ENCODE peak calls at places on chromosomes 16 and 17, in ten cellular contexts. T is ascending aorta; P is tibial nerve; C is CD4-positive, alpha-beta T cell; D is AML-193; B is IMR-90; M is CD8-positive, alpha-beta T cell; O is non-pigmented ciliary epithelial cell; Q is OCI-M1; N is HT-29. X is an unnamed sample.

GRCh38 chr17:6574689-6575595 is 18.6 kb upstream of the PITPNM3 start:
- DNase-seq in T (no peak), P (no peak), C (no peak), D (peak; percentile 13), B (peak; percentile 73), M (peak; percentile 55), O (peak; percentile 63), Q (peak; percentile 23), N (no peak), X (no peak)

GRCh38 chr17:41642252-41643156 is 18.1 kb upstream of the KRT17 start:
- DNase-seq in T (no peak), P (no peak), C (no peak), D (no peak), B (no peak), M (no peak), O (no peak), Q (no peak), N (no peak), X (no peak)

GRCh38 chr17:30520882-30521281 is 43.7 kb downstream of the GOSR1 start:
- DNase-seq in T (no peak), P (no peak), C (no peak), D (no peak), B (no peak), M (no peak), O (no peak), Q (no peak), N (no peak), X (no peak)

GRCh38 chr16:85658504-85659326 is 30.0 kb downstream of the GINS2 start:
- DNase-seq in T (no peak), P (no peak), C (no peak), D (no peak), B (no peak), M (no peak), O (no peak), Q (no peak), N (no peak), X (no peak)

GRCh38 chr16:54928421-54929089 is 2.1 kb upstream of the IRX5 start:
- DNase-seq in T (no peak), P (no peak), C (no peak), D (peak; percentile 81), B (no peak), M (no peak), O (no peak), Q (peak; percentile 91), N (peak; percentile 56), X (peak; percentile 51)

GRCh38 chr16:85396879-85397871 is 215.9 kb upstream of the GSE1 start:
- DNase-seq in T (no peak), P (peak; percentile 6), C (no peak), D (no peak), B (no peak), M (no peak), O (no peak), Q (no peak), N (peak; percentile 71), X (no peak)

GRCh38 chr17:43431741-43432523 is 33.1 kb downstream of the ARL4D start:
- DNase-seq in T (no peak), P (no peak), C (no peak), D (no peak), B (peak; percentile 37), M (no peak), O (no peak), Q (no peak), N (no peak), X (peak; percentile 80)

GRCh38 chr17:42407289-42407836 is 15.7 kb downstream of the CAVIN1 start:
- DNase-seq in T (peak; percentile 73), P (peak; percentile 71), C (peak; percentile 51), D (peak; percentile 59), B (peak; percentile 39), M (peak; percentile 71), O (no peak), Q (peak; percentile 81), N (peak; percentile 91), X (peak; percentile 89)

GRCh38 chr16:85274501-85274900 is 162.2 kb upstream of the CIBAR2 start:
- DNase-seq in T (no peak), P (no peak), C (no peak), D (no peak), B (no peak), M (no peak), O (no peak), Q (no peak), N (no peak), X (no peak)

GRCh38 chr17:2034806-2035548 is 5.0 kb downstream of the DPH1 start:
- DNase-seq in T (no peak), P (no peak), C (no peak), D (no peak), B (peak; percentile 56), M (no peak), O (no peak), Q (no peak), N (no peak), X (no peak)

GRCh38 chr16:17744903-17745581 is 274.3 kb upstream of the XYLT1 start:
- DNase-seq in T (no peak), P (no peak), C (no peak), D (no peak), B (no peak), M (no peak), O (no peak), Q (no peak), N (no peak), X (peak; percentile 34)

GRCh38 chr17:49101054-49101534 is 31.5 kb upstream of the B4GALNT2 start:
- DNase-seq in T (no peak), P (no peak), C (no peak), D (no peak), B (peak; percentile 86), M (no peak), O (peak; percentile 76), Q (peak; percentile 30), N (peak; percentile 57), X (no peak)

GRCh38 chr17:79747508-79748295 is 17.0 kb downstream of the ENPP7 start:
- DNase-seq in T (no peak), P (no peak), C (no peak), D (no peak), B (no peak), M (no peak), O (no peak), Q (no peak), N (no peak), X (no peak)

GRCh38 chr17:2081564-2081963 is 26.7 kb downstream of the HIC1 start:
- DNase-seq in T (no peak), P (no peak), C (no peak), D (no peak), B (peak; percentile 53), M (no peak), O (no peak), Q (no peak), N (no peak), X (no peak)

GRCh38 chr17:39376434-39376833 is 25.0 kb downstream of the FBXL20 start:
- DNase-seq in T (no peak), P (no peak), C (no peak), D (peak; percentile 59), B (no peak), M (no peak), O (no peak), Q (no peak), N (no peak), X (no peak)

GRCh38 chr16:2457267-2457666 is 2.6 kb upstream of the TEDC2 start:
- DNase-seq in T (no peak), P (no peak), C (no peak), D (no peak), B (no peak), M (no peak), O (no peak), Q (no peak), N (no peak), X (no peak)

GRCh38 chr17:9350083-9350482 is 225.5 kb downstream of the STX8 start:
- DNase-seq in T (no peak), P (no peak), C (no peak), D (no peak), B (peak; percentile 98), M (no peak), O (peak; percentile 94), Q (no peak), N (no peak), X (no peak)

GRCh38 chr16:12356622-12357365 is 380.3 kb downstream of the SNX29 start:
- DNase-seq in T (no peak), P (no peak), C (no peak), D (no peak), B (no peak), M (no peak), O (no peak), Q (no peak), N (no peak), X (no peak)

GRCh38 chr17:75994802-75995350 is 5.8 kb upstream of the CDK3 start:
- DNase-seq in T (no peak), P (no peak), C (no peak), D (no peak), B (no peak), M (no peak), O (no peak), Q (no peak), N (no peak), X (no peak)

GRCh38 chr16:86258713-86259112 is 251.6 kb upstream of the FOXF1 start:
- DNase-seq in T (no peak), P (no peak), C (no peak), D (no peak), B (peak; percentile 89), M (no peak), O (no peak), Q (no peak), N (no peak), X (no peak)

GRCh38 chr17:17151962-17152361 is 54.2 kb downstream of the PLD6 start:
- DNase-seq in T (peak; percentile 81), P (peak; percentile 75), C (no peak), D (no peak), B (peak; percentile 96), M (no peak), O (peak; percentile 70), Q (no peak), N (no peak), X (peak; percentile 74)

GRCh38 chr17:82889496-82890338 is 49.9 kb upstream of the ZNF750 start:
- DNase-seq in T (no peak), P (no peak), C (no peak), D (no peak), B (no peak), M (no peak), O (no peak), Q (no peak), N (peak; percentile 98), X (no peak)

GRCh38 chr17:79619636-79620206 is 8.9 kb upstream of the RBFOX3 start:
- DNase-seq in T (no peak), P (no peak), C (no peak), D (no peak), B (no peak), M (no peak), O (no peak), Q (no peak), N (no peak), X (peak; percentile 12)

GRCh38 chr16:10938321-10938720 is 3.9 kb downstream of the DEXI start:
- DNase-seq in T (no peak), P (no peak), C (no peak), D (no peak), B (no peak), M (no peak), O (no peak), Q (no peak), N (no peak), X (no peak)

GRCh38 chr17:66422181-66422580 is 119.8 kb downstream of the PRKCA start:
- DNase-seq in T (no peak), P (no peak), C (no peak), D (no peak), B (peak; percentile 68), M (no peak), O (no peak), Q (no peak), N (no peak), X (no peak)

GRCh38 chr16:67708368-67708771 is 10.7 kb downstream of the GFOD2 start:
- DNase-seq in T (no peak), P (no peak), C (no peak), D (no peak), B (peak; percentile 49), M (no peak), O (no peak), Q (no peak), N (no peak), X (no peak)

GRCh38 chr17:59899099-59899498 is 6.2 kb downstream of the RPS6KB1 start:
- DNase-seq in T (no peak), P (no peak), C (no peak), D (no peak), B (no peak), M (no peak), O (no peak), Q (no peak), N (no peak), X (no peak)

GRCh38 chr17:35674552-35674951 is 56.9 kb upstream of the RASL10B start:
- DNase-seq in T (no peak), P (no peak), C (no peak), D (no peak), B (no peak), M (no peak), O (no peak), Q (no peak), N (no peak), X (no peak)

X was measured in uterus.